ENCODE peak calls at places on chromosomes 11 and 22, in five cellular contexts. Y is neuronal stem cell, C is trophoblast cell, Q is IMR-90, P is H1. A is an unnamed sample. For H3K4me1, the result is how much of the 10 kb centered on the place peaks cover.

GRCh38 chr22:19687561-19688300 is 26.6 kb upstream of the SEPTIN5 start:
- DNase-seq in C (no peak), Y (no peak), Q (no peak), P (no peak), A (no peak)

GRCh38 chr11:45853616-45854219 is 6.4 kb downstream of the CRY2 start:
- DNase-seq in Q (no peak), P (no peak), Y (no peak), C (no peak), A (no peak)

GRCh38 chr22:37741312-37741795 is 44.5 kb downstream of the TRIOBP start:
- DNase-seq in Y (no peak), P (no peak), C (peak), Q (peak), A (no peak)

GRCh38 chr11:73804712-73805111 is 17.0 kb downstream of the MRPL48 start:
- DNase-seq in C (peak), Y (no peak), P (no peak), Q (no peak), A (no peak)

GRCh38 chr11:22138264-22138663 is 54.6 kb upstream of the ANO5 start:
- DNase-seq in C (no peak), Y (no peak), Q (no peak), P (no peak), A (no peak)

GRCh38 chr11:64089493-64089892 is 53.8 kb downstream of the FLRT1 start:
- DNase-seq in Y (no peak), C (no peak), Q (no peak), P (no peak), A (no peak)

GRCh38 chr11:109096266-109096665 is 325.7 kb upstream of the C11orf87 start:
- DNase-seq in P (no peak), Y (no peak), C (peak), Q (no peak), A (no peak)

GRCh38 chr22:38347181-38347943 is 30.1 kb upstream of the CSNK1E start:
- DNase-seq in P (no peak), Q (no peak), C (no peak), Y (no peak), A (no peak)

GRCh38 chr22:50517495-50518260 is 7.7 kb downstream of the SCO2 start:
- DNase-seq in Y (no peak), Q (no peak), C (no peak), P (no peak), A (no peak)

GRCh38 chr11:66333896-66334604 is 2.2 kb downstream of the RIN1 start:
- DNase-seq in P (no peak), Q (no peak), Y (no peak), C (no peak), A (no peak)

GRCh38 chr11:109350091-109350490 is 71.9 kb upstream of the C11orf87 start:
- DNase-seq in Y (no peak), P (no peak), C (peak), Q (no peak), A (no peak)

GRCh38 chr22:41636467-41636866 is 15.4 kb downstream of the XRCC6 start:
- DNase-seq in Q (peak), Y (no peak), P (no peak), C (no peak), A (no peak)

GRCh38 chr11:75561426-75562047 is 516 bp upstream of the SERPINH1 start:
- DNase-seq in Y (no peak), P (no peak), Q (no peak), C (no peak), A (peak)

GRCh38 chr11:70622091-70622490 is 223.8 kb downstream of the CTTN start:
- DNase-seq in P (no peak), C (no peak), Y (no peak), Q (no peak), A (no peak)

GRCh38 chr11:71948314-71949027 is 19.6 kb downstream of the RNF121 start:
- DNase-seq in C (peak), Q (no peak), Y (no peak), P (no peak), A (no peak)

GRCh38 chr11:74257934-74258553 is 53.4 kb downstream of the P4HA3 start:
- DNase-seq in Y (no peak), Q (peak), C (no peak), P (no peak), A (no peak)

GRCh38 chr11:125603207-125603606 is 10.6 kb downstream of the STT3A start:
- DNase-seq in C (no peak), P (no peak), Q (peak), Y (no peak), A (no peak)

GRCh38 chr11:134658481-134659080 is 246.5 kb upstream of the B3GAT1 start:
- DNase-seq in Q (no peak), Y (no peak), C (no peak), P (no peak), A (no peak)

GRCh38 chr11:94602430-94603372 is 35.5 kb downstream of the PIWIL4 start:
- DNase-seq in C (peak), Y (peak), P (no peak), Q (peak), A (no peak)

GRCh38 chr11:14445542-14446530 is 53.8 kb downstream of the COPB1 start:
- DNase-seq in Q (peak), Y (no peak), P (no peak), C (no peak), A (no peak)

GRCh38 chr11:76753950-76754349 is 29.2 kb upstream of the TSKU start:
- DNase-seq in C (no peak), Q (no peak), P (no peak), Y (no peak), A (no peak)

GRCh38 chr11:27864046-27865025 is 164.1 kb upstream of the BDNF start:
- DNase-seq in Y (peak), Q (no peak), C (no peak), P (no peak), A (no peak)

GRCh38 chr11:44258190-44258489 is 51.8 kb downstream of the ALX4 start:
- DNase-seq in Q (peak), P (no peak), C (no peak), Y (no peak), A (no peak)

GRCh38 chr11:73258104-73258684 is 13.9 kb upstream of the P2RY6 start:
- DNase-seq in Y (no peak), C (no peak), Q (no peak), P (no peak), A (peak)

GRCh38 chr22:36449776-36450175 is 31.7 kb downstream of the TXN2 start:
- DNase-seq in Q (no peak), P (no peak), Y (no peak), C (no peak), A (no peak)

GRCh38 chr11:15074206-15075161 is 1.1 kb downstream of the CALCB start:
- DNase-seq in Q (peak), Y (peak), C (peak), P (peak), A (peak)

GRCh38 chr11:73439002-73439843 is 63.0 kb downstream of the RELT start:
- DNase-seq in P (no peak), Y (no peak), Q (peak), C (peak), A (no peak)

GRCh38 chr11:15602779-15603178 is 488.1 kb downstream of the INSC start:
- DNase-seq in C (no peak), Q (no peak), Y (no peak), P (no peak), A (no peak)

GRCh38 chr11:44016129-44016528 is 31.7 kb upstream of the ACCSL start:
- DNase-seq in Q (peak), C (no peak), Y (no peak), P (no peak), A (peak)

DNA sequence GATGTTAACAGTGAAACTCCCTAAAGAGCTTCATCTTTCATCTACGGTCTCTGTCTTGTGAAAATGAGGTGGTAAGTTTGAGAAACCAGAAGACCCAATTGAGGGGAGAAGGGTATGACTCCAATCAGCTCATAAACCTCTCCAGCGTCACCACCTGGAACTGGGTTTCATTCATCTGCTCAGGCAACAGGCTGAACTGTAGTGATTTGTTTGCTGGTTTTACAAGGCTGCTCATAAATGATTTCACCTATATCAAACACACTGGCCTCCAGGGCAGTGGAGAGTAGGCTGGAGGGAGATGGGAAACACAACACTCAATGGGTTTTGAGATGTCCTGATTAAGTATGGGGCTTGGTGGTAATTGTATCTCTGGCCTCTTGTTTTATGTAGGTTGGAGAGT is 79.0 kb downstream of the EFCAB6 start:
- DNase-seq in C (no peak), Y (no peak), P (no peak), Q (no peak), A (no peak)
- H3K4me1 ChIP-seq in C (under half), Y (under half), P (under half), Q (under half), A (under half)

GRCh38 chr22:27775698-27776409 is 25.7 kb downstream of the MN1 start:
- DNase-seq in Q (no peak), P (no peak), Y (peak), C (no peak), A (peak)
- H3K4ac ChIP-seq in Q (no peak), P (no peak), Y (peak), C (peak), A (no peak)

GRCh38 chr11:30000986-30001385 is 15.8 kb downstream of the KCNA4 start:
- DNase-seq in P (no peak), Q (no peak), Y (no peak), C (no peak), A (no peak)
- H3K4me1 ChIP-seq in P (under half), Q (under half), Y (under half), C (under half), A (under half)

DNA sequence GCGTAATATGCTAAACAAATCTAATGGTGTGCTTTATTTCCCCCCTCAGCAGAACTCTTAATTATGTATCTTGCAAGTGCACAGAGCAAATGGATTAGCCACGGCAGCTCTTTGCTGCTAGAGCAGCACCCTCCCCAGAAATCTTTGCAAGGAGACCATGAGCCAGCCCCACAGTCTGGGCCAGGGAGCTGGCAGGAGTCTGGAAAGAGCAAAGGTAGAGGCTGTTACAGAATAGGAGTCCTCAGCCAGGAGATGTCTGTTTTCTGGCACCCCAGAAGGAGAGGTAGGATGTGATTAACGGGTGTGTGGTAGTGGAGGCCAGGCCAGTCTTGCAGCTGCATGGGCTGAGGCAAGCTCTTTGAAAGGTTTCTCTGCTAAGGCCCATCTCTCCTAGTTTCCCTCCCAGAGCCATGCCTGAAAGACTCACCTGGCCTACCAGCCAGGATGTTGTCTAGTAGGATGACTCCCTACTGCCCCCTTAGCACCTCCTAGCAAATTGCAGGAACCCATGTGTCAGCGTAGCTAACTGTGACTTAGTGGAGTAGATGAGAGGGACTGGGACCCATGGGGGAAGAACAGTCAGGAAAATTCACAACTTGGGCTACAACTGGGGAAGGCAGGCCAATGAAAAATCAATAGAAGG is 557.2 kb downstream of the BUD13 start:
- DNase-seq in Q (no peak), C (no peak), P (no peak), Y (no peak), A (peak)
- H3K4ac ChIP-seq in Q (no peak), C (no peak), P (no peak), Y (no peak), A (no peak)

GRCh38 chr22:21571679-21572078 is 4.2 kb downstream of the UBE2L3 start:
- DNase-seq in Y (no peak), Q (no peak), P (no peak), C (no peak), A (no peak)
- H3K4me1 ChIP-seq in Y (under half), Q (under half), P (under half), C (under half), A (under half)

GRCh38 chr11:79437274-79437980 is 3.4 kb downstream of the TENM4 start:
- DNase-seq in C (peak), Q (peak), Y (peak), P (no peak), A (peak)
- H3K4ac ChIP-seq in C (no peak), Q (peak), Y (no peak), P (peak), A (no peak)

A was measured in H9.